ENCODE peak calls at places on chromosomes 16 and 17, in six cellular contexts. One of them, this sample, is unnamed.

GRCh38 chr16:10343124-10343760 is 42.6 kb upstream of the ATF7IP2 start:
- DNase-seq in transverse colon: no peak
- DNase-seq in vagina: no peak
- DNase-seq in SK-N-SH: peak; percentile 29
- DNase-seq in progenitor cell of endocrine pancreas: no peak
- DNase-seq in RWPE2: no peak
- DNase-seq in this sample: no peak

GRCh38 chr16:27230562-27230991 is 27.3 kb downstream of the KDM8 start:
- DNase-seq in vagina: no peak
- DNase-seq in progenitor cell of endocrine pancreas: no peak
- DNase-seq in RWPE2: peak; percentile 46
- DNase-seq in SK-N-SH: no peak
- DNase-seq in transverse colon: peak; percentile 91
- DNase-seq in this sample: no peak

GRCh38 chr16:57807968-57808528 is 5.8 kb upstream of the KIFC3 start:
- DNase-seq in RWPE2: peak; percentile 88
- DNase-seq in progenitor cell of endocrine pancreas: peak; percentile 27
- DNase-seq in transverse colon: peak; percentile 87
- DNase-seq in vagina: no peak
- DNase-seq in SK-N-SH: peak; percentile 84
- DNase-seq in this sample: peak; percentile 76

GRCh38 chr16:81042821-81043220 is 7.2 kb downstream of the ATMIN start:
- DNase-seq in transverse colon: no peak
- DNase-seq in SK-N-SH: no peak
- DNase-seq in progenitor cell of endocrine pancreas: no peak
- DNase-seq in RWPE2: no peak
- DNase-seq in vagina: no peak
- DNase-seq in this sample: no peak

GRCh38 chr17:6098466-6099180 is 28.4 kb downstream of the WSCD1 start:
- DNase-seq in progenitor cell of endocrine pancreas: no peak
- DNase-seq in SK-N-SH: no peak
- DNase-seq in RWPE2: peak; percentile 34
- DNase-seq in transverse colon: no peak
- DNase-seq in vagina: no peak
- DNase-seq in this sample: no peak

GRCh38 chr16:48999508-48999907 is 282.1 kb downstream of the CBLN1 start:
- DNase-seq in RWPE2: no peak
- DNase-seq in SK-N-SH: no peak
- DNase-seq in progenitor cell of endocrine pancreas: no peak
- DNase-seq in transverse colon: no peak
- DNase-seq in vagina: no peak
- DNase-seq in this sample: no peak

GRCh38 chr17:50719924-50720805 is 762 bp downstream of the LUC7L3 start:
- DNase-seq in SK-N-SH: no peak
- DNase-seq in transverse colon: no peak
- DNase-seq in vagina: no peak
- DNase-seq in progenitor cell of endocrine pancreas: no peak
- DNase-seq in RWPE2: no peak
- DNase-seq in this sample: no peak

GRCh38 chr16:31464781-31465260 is 5.5 kb downstream of the ARMC5 start:
- DNase-seq in SK-N-SH: no peak
- DNase-seq in progenitor cell of endocrine pancreas: no peak
- DNase-seq in transverse colon: no peak
- DNase-seq in RWPE2: no peak
- DNase-seq in vagina: no peak
- DNase-seq in this sample: no peak

GRCh38 chr16:30113031-30113710 is at the start of gene GDPD3:
- DNase-seq in progenitor cell of endocrine pancreas: no peak
- DNase-seq in SK-N-SH: no peak
- DNase-seq in RWPE2: no peak
- DNase-seq in vagina: no peak
- DNase-seq in transverse colon: peak; percentile 87
- DNase-seq in this sample: no peak

GRCh38 chr17:39688475-39688835 is 598 bp upstream of the PGAP3 start:
- DNase-seq in RWPE2: no peak
- DNase-seq in SK-N-SH: no peak
- DNase-seq in vagina: no peak
- DNase-seq in transverse colon: no peak
- DNase-seq in progenitor cell of endocrine pancreas: no peak
- DNase-seq in this sample: no peak

GRCh38 chr17:65530985-65531507 is 30.4 kb downstream of the AXIN2 start:
- DNase-seq in vagina: no peak
- DNase-seq in SK-N-SH: peak; percentile 48
- DNase-seq in RWPE2: no peak
- DNase-seq in progenitor cell of endocrine pancreas: no peak
- DNase-seq in transverse colon: no peak
- DNase-seq in this sample: peak; percentile 68

GRCh38 chr17:65533056-65533745 is 28.2 kb downstream of the AXIN2 start:
- DNase-seq in RWPE2: peak; percentile 31
- DNase-seq in transverse colon: no peak
- DNase-seq in progenitor cell of endocrine pancreas: no peak
- DNase-seq in SK-N-SH: no peak
- DNase-seq in vagina: no peak
- DNase-seq in this sample: no peak

GRCh38 chr17:65532491-65532890 is 29.0 kb downstream of the AXIN2 start:
- DNase-seq in vagina: no peak
- DNase-seq in SK-N-SH: no peak
- DNase-seq in progenitor cell of endocrine pancreas: no peak
- DNase-seq in RWPE2: peak; percentile 47
- DNase-seq in transverse colon: no peak
- DNase-seq in this sample: no peak

GRCh38 chr17:65530158-65530984 is 31.1 kb downstream of the AXIN2 start:
- DNase-seq in progenitor cell of endocrine pancreas: no peak
- DNase-seq in RWPE2: peak; percentile 38
- DNase-seq in SK-N-SH: no peak
- DNase-seq in vagina: no peak
- DNase-seq in transverse colon: no peak
- DNase-seq in this sample: no peak

DNA sequence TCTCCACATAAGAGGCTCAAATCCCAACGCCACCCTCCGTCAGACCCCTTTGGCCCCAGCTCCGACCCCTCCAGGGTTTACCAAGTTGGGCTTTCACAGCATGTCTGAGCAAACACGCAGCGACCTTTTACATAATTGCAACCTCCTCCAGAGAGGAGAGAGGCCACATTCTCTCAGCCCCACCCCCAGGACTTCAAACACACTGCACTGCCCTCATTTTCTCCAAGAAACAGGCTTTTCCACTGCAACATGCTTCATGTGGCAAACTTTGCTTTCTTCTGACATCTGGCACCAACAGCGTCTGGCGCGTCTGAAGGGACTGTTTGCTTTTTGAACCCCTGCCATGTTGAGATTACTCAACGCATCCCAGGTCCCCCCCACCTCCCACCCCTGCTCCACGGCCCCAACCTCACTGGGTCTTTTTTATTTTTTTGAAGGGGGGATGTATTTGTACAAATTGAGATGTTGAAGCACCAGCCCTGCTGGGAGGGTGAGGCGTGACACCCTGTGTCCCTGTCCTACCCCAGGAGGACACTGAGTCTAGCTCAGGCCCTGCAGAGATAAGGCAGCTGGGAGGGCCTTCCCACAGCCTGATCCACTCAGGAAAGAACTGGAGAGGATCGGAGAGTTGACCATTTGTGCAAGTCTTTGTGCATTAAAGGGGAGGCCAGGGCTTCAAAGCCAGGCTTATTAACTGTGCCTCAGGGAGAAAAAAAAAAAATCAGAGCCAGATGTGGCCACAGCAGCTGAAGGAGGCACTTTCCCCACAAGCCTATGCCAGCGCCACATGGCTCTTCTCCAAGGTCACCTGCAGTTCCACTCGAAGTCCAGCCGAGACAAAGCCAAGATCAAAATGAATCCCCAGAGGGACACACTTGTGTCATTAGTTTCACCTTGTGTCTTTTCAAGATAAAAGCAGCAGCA is 29.7 kb downstream of the AXIN2 start:
- DNase-seq in RWPE2: peak; percentile 29
- DNase-seq in vagina: no peak
- DNase-seq in progenitor cell of endocrine pancreas: no peak
- DNase-seq in transverse colon: peak; percentile 63
- DNase-seq in SK-N-SH: peak; percentile 93
- DNase-seq in this sample: no peak
- TF ChIP-seq CTCF in RWPE2: no peak
- TF ChIP-seq CTCF in vagina: no peak
- TF ChIP-seq CTCF in progenitor cell of endocrine pancreas: no peak
- TF ChIP-seq CTCF in transverse colon: peak; percentile 30
- TF ChIP-seq CTCF in SK-N-SH: peak; percentile 24
- TF ChIP-seq CTCF in this sample: peak; percentile 70

DNA sequence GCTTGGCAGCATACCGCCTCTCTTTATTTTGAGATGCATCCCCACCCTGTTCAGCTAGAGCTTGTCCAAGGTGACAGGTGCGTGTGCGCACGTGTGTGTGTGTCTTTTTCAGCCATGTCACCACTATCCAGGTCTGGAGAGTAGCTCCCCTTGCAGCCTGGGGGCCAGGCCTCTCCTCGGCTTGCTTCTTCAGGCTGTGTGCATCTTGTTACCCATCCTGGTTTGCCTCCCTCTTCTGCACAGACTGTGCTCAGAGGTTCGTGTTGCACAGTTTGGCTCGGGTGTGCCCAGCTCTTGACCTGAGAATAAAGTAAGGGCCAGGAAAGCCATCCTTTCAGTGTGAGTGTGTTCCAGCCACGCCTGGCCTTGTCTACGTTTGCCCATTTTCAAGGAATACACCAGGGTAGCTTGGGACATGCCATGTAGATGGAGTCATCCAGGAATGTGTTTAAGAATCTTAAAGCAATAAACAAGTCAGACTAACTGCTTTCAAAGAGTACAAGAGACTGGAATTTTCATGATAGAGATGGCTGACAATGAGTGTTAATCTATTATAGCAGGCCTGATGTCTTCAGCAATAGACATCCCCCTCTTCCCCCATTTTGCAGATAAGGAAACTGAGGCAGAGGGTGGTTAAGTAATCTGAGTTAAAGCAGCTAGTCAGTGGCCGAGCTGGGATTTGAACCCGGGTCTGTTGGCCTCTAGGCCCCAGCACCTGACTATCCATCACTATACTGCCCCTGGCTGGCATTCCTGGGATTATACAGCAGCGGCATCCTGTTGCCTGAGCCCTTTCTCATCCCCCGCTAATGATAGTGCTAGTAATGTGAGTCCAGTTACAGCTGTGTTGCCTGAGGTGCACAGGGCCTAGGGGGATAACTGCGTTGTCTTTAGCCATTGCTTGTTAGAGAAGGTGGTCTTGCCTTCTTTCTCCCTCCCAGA is 77.9 kb downstream of the KSR1 start:
- DNase-seq in SK-N-SH: no peak
- DNase-seq in progenitor cell of endocrine pancreas: no peak
- DNase-seq in RWPE2: no peak
- DNase-seq in transverse colon: peak; percentile 33
- DNase-seq in vagina: no peak
- DNase-seq in this sample: no peak
- TF ChIP-seq CTCF in SK-N-SH: no peak
- TF ChIP-seq CTCF in progenitor cell of endocrine pancreas: no peak
- TF ChIP-seq CTCF in RWPE2: no peak
- TF ChIP-seq CTCF in transverse colon: no peak
- TF ChIP-seq CTCF in vagina: no peak
- TF ChIP-seq CTCF in this sample: no peak

GRCh38 chr17:14590458-14591250 is 289.8 kb downstream of the HS3ST3B1 start:
- DNase-seq in progenitor cell of endocrine pancreas: no peak
- DNase-seq in vagina: no peak
- DNase-seq in RWPE2: no peak
- DNase-seq in transverse colon: no peak
- DNase-seq in SK-N-SH: no peak
- DNase-seq in this sample: no peak

GRCh38 chr17:14595656-14596055 is 294.8 kb downstream of the HS3ST3B1 start:
- DNase-seq in vagina: no peak
- DNase-seq in RWPE2: no peak
- DNase-seq in transverse colon: no peak
- DNase-seq in SK-N-SH: no peak
- DNase-seq in progenitor cell of endocrine pancreas: no peak
- DNase-seq in this sample: no peak

GRCh38 chr17:14593956-14594355 is 293.1 kb downstream of the HS3ST3B1 start:
- DNase-seq in progenitor cell of endocrine pancreas: no peak
- DNase-seq in SK-N-SH: no peak
- DNase-seq in vagina: no peak
- DNase-seq in transverse colon: no peak
- DNase-seq in RWPE2: no peak
- DNase-seq in this sample: no peak

DNA sequence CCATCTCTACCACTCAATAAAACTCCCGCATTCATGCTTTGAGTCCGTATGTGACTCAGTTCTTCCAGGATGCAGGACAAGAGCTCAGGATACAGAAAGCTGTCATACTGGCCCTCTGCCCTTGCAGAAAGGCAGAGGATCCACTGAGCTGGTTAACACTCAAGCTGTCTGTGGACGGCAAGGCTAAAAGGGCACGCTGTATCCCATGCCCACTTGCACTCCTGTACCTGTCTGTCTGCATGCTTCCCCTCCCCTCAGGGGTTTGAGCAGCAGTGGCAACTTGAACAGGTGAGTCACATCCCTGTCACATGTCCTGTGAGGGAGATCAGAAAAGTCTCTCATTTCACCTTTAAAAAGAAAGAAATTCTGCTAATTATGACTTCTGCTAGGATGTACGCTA is 293.8 kb downstream of the HS3ST3B1 start:
- DNase-seq in vagina: no peak
- DNase-seq in progenitor cell of endocrine pancreas: no peak
- DNase-seq in SK-N-SH: no peak
- DNase-seq in transverse colon: no peak
- DNase-seq in RWPE2: no peak
- DNase-seq in this sample: no peak
- TF ChIP-seq CTCF in vagina: no peak
- TF ChIP-seq CTCF in progenitor cell of endocrine pancreas: no peak
- TF ChIP-seq CTCF in SK-N-SH: no peak
- TF ChIP-seq CTCF in transverse colon: no peak
- TF ChIP-seq CTCF in RWPE2: no peak
- TF ChIP-seq CTCF in this sample: no peak

GRCh38 chr17:796609-797008 is 14.5 kb downstream of the MRM3 start:
- DNase-seq in RWPE2: no peak
- DNase-seq in transverse colon: no peak
- DNase-seq in vagina: no peak
- DNase-seq in SK-N-SH: no peak
- DNase-seq in progenitor cell of endocrine pancreas: no peak
- DNase-seq in this sample: no peak

GRCh38 chr17:794876-795275 is 12.7 kb downstream of the MRM3 start:
- DNase-seq in progenitor cell of endocrine pancreas: peak; percentile 43
- DNase-seq in SK-N-SH: peak; percentile 90
- DNase-seq in transverse colon: peak; percentile 80
- DNase-seq in vagina: no peak
- DNase-seq in RWPE2: no peak
- DNase-seq in this sample: peak; percentile 87

GRCh38 chr17:795276-795675 is 13.1 kb downstream of the MRM3 start:
- DNase-seq in SK-N-SH: no peak
- DNase-seq in RWPE2: no peak
- DNase-seq in progenitor cell of endocrine pancreas: no peak
- DNase-seq in vagina: no peak
- DNase-seq in transverse colon: no peak
- DNase-seq in this sample: no peak

GRCh38 chr17:797236-797635 is 15.1 kb downstream of the MRM3 start:
- DNase-seq in vagina: no peak
- DNase-seq in transverse colon: no peak
- DNase-seq in RWPE2: no peak
- DNase-seq in SK-N-SH: no peak
- DNase-seq in progenitor cell of endocrine pancreas: no peak
- DNase-seq in this sample: no peak

DNA sequence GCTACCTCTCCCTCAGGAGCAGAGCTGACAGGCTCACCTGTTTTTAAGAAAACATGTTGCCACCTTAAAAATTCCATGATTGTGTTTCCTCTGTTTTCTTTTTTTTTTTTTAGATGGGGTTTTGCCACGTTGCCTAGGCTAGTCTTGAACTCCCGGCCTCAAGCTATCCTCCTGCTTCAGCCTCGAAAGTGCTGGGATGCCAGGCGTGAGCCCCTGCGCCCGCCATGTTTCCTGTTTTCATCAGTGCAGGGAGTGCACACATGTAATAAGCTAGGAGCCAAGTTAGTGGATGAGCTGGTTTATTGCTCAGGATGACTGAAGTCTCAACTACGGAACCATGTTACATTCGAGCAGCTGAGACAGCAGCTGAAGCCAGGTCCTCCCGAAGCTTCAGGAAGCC is 13.6 kb downstream of the MRM3 start:
- DNase-seq in transverse colon: no peak
- DNase-seq in SK-N-SH: no peak
- DNase-seq in vagina: no peak
- DNase-seq in progenitor cell of endocrine pancreas: no peak
- DNase-seq in RWPE2: no peak
- DNase-seq in this sample: no peak
- TF ChIP-seq CTCF in transverse colon: no peak
- TF ChIP-seq CTCF in SK-N-SH: no peak
- TF ChIP-seq CTCF in vagina: no peak
- TF ChIP-seq CTCF in progenitor cell of endocrine pancreas: no peak
- TF ChIP-seq CTCF in RWPE2: no peak
- TF ChIP-seq CTCF in this sample: no peak

This sample was measured in glutamatergic neuron.